ENCODE peak calls at places on chromosomes 2 and 18, in seven cellular contexts. One of them, this sample, is unnamed.

GRCh38 chr2:18345848-18346247 is 214.6 kb downstream of the RDH14 start:
- DNase-seq in skeletal muscle cell: no peak
- DNase-seq in OCI-LY7: no peak
- DNase-seq in H7: no peak
- DNase-seq in GM06990: no peak
- DNase-seq in AG04450: peak; percentile 34
- DNase-seq in kidney epithelial cell: peak; percentile 55
- DNase-seq in this sample: no peak

GRCh38 chr2:10038716-10039115 is 4.6 kb upstream of the KLF11 start:
- DNase-seq in skeletal muscle cell: no peak
- DNase-seq in OCI-LY7: no peak
- DNase-seq in H7: no peak
- DNase-seq in GM06990: no peak
- DNase-seq in AG04450: no peak
- DNase-seq in kidney epithelial cell: no peak
- DNase-seq in this sample: no peak

GRCh38 chr2:193885419-193885818 is 1690.7 kb upstream of the TMEFF2 start:
- DNase-seq in skeletal muscle cell: no peak
- DNase-seq in OCI-LY7: no peak
- DNase-seq in H7: no peak
- DNase-seq in GM06990: no peak
- DNase-seq in AG04450: no peak
- DNase-seq in kidney epithelial cell: no peak
- DNase-seq in this sample: no peak

GRCh38 chr18:57527479-57528237 is 58.8 kb downstream of the FECH start:
- DNase-seq in skeletal muscle cell: no peak
- DNase-seq in OCI-LY7: no peak
- DNase-seq in H7: no peak
- DNase-seq in GM06990: no peak
- DNase-seq in AG04450: no peak
- DNase-seq in kidney epithelial cell: no peak
- DNase-seq in this sample: peak; percentile 5

GRCh38 chr2:161373939-161374338 is 42.2 kb upstream of the TBR1 start:
- DNase-seq in skeletal muscle cell: no peak
- DNase-seq in OCI-LY7: no peak
- DNase-seq in H7: no peak
- DNase-seq in GM06990: no peak
- DNase-seq in AG04450: no peak
- DNase-seq in kidney epithelial cell: peak; percentile 10
- DNase-seq in this sample: peak; percentile 42

GRCh38 chr2:196983934-196984333 is 57.4 kb upstream of the PGAP1 start:
- DNase-seq in skeletal muscle cell: peak; percentile 81
- DNase-seq in OCI-LY7: no peak
- DNase-seq in H7: no peak
- DNase-seq in GM06990: no peak
- DNase-seq in AG04450: no peak
- DNase-seq in kidney epithelial cell: no peak
- DNase-seq in this sample: no peak

GRCh38 chr2:72159611-72160010 is 11.9 kb upstream of the CYP26B1 start:
- DNase-seq in skeletal muscle cell: no peak
- DNase-seq in OCI-LY7: no peak
- DNase-seq in H7: no peak
- DNase-seq in GM06990: no peak
- DNase-seq in AG04450: no peak
- DNase-seq in kidney epithelial cell: no peak
- DNase-seq in this sample: no peak

GRCh38 chr18:44599409-44599808 is 81.3 kb upstream of the SETBP1 start:
- DNase-seq in skeletal muscle cell: no peak
- DNase-seq in OCI-LY7: no peak
- DNase-seq in H7: no peak
- DNase-seq in GM06990: no peak
- DNase-seq in AG04450: no peak
- DNase-seq in kidney epithelial cell: no peak
- DNase-seq in this sample: no peak

GRCh38 chr2:16102976-16103380 is 162.6 kb downstream of the MYCN start:
- DNase-seq in skeletal muscle cell: no peak
- DNase-seq in OCI-LY7: no peak
- DNase-seq in H7: peak; percentile 73
- DNase-seq in GM06990: no peak
- DNase-seq in AG04450: no peak
- DNase-seq in kidney epithelial cell: no peak
- DNase-seq in this sample: no peak

GRCh38 chr2:234098675-234099195 is 48.2 kb downstream of the SPP2 start:
- DNase-seq in skeletal muscle cell: no peak
- DNase-seq in OCI-LY7: peak; percentile 50
- DNase-seq in H7: no peak
- DNase-seq in GM06990: no peak
- DNase-seq in AG04450: no peak
- DNase-seq in kidney epithelial cell: no peak
- DNase-seq in this sample: no peak

GRCh38 chr2:56009758-56010534 is 86.4 kb upstream of the EFEMP1 start:
- DNase-seq in skeletal muscle cell: no peak
- DNase-seq in OCI-LY7: peak; percentile 35
- DNase-seq in H7: no peak
- DNase-seq in GM06990: no peak
- DNase-seq in AG04450: no peak
- DNase-seq in kidney epithelial cell: no peak
- DNase-seq in this sample: no peak

GRCh38 chr2:68387408-68388350 is 22.6 kb downstream of the PLEK start:
- DNase-seq in skeletal muscle cell: no peak
- DNase-seq in OCI-LY7: peak; percentile 86
- DNase-seq in H7: no peak
- DNase-seq in GM06990: peak; percentile 76
- DNase-seq in AG04450: no peak
- DNase-seq in kidney epithelial cell: no peak
- DNase-seq in this sample: no peak

GRCh38 chr2:54371461-54372065 is 84.6 kb upstream of the SPTBN1 start:
- DNase-seq in skeletal muscle cell: peak; percentile 60
- DNase-seq in OCI-LY7: no peak
- DNase-seq in H7: no peak
- DNase-seq in GM06990: no peak
- DNase-seq in AG04450: no peak
- DNase-seq in kidney epithelial cell: no peak
- DNase-seq in this sample: no peak

GRCh38 chr2:54374965-54375364 is 81.2 kb upstream of the SPTBN1 start:
- DNase-seq in skeletal muscle cell: no peak
- DNase-seq in OCI-LY7: no peak
- DNase-seq in H7: no peak
- DNase-seq in GM06990: no peak
- DNase-seq in AG04450: no peak
- DNase-seq in kidney epithelial cell: no peak
- DNase-seq in this sample: no peak

GRCh38 chr2:54370405-54371104 is 85.6 kb upstream of the SPTBN1 start:
- DNase-seq in skeletal muscle cell: no peak
- DNase-seq in OCI-LY7: no peak
- DNase-seq in H7: no peak
- DNase-seq in GM06990: no peak
- DNase-seq in AG04450: no peak
- DNase-seq in kidney epithelial cell: no peak
- DNase-seq in this sample: no peak

GRCh38 chr2:54373855-54374254 is 82.3 kb upstream of the SPTBN1 start:
- DNase-seq in skeletal muscle cell: no peak
- DNase-seq in OCI-LY7: no peak
- DNase-seq in H7: no peak
- DNase-seq in GM06990: no peak
- DNase-seq in AG04450: no peak
- DNase-seq in kidney epithelial cell: no peak
- DNase-seq in this sample: no peak

DNA sequence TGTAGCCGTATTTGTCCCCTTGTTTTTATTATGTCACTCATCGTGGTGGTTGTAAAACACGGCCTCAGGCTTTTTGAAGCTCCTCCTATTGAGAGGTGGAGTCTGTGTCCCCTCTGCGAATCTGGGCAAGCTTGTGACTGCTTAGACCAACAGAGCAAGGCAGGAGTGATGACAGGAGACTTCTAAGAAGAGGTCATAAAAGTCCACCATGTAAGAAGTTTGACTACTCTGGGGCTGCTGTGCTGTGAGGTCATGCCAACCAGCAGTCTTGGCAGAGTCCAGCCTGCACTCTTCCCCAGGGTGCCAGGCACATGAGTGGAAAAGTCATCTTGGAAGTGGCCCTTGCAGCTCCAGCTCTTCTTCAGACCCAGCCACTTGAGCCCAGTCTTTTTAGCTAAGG is 83.8 kb upstream of the SPTBN1 start:
- DNase-seq in skeletal muscle cell: no peak
- DNase-seq in OCI-LY7: no peak
- DNase-seq in H7: no peak
- DNase-seq in GM06990: no peak
- DNase-seq in AG04450: no peak
- DNase-seq in kidney epithelial cell: no peak
- DNase-seq in this sample: no peak
- H3K4me3 ChIP-seq in skeletal muscle cell: no peak overlapping the region
- H3K4me3 ChIP-seq in OCI-LY7: no peak overlapping the region
- H3K4me3 ChIP-seq in H7: no peak overlapping the region
- H3K4me3 ChIP-seq in GM06990: no peak overlapping the region
- H3K4me3 ChIP-seq in AG04450: no peak overlapping the region
- H3K4me3 ChIP-seq in kidney epithelial cell: no peak overlapping the region
- H3K4me3 ChIP-seq in this sample: no peak overlapping the region

GRCh38 chr18:60421356-60422118 is 49.0 kb upstream of the MC4R start:
- DNase-seq in skeletal muscle cell: no peak
- DNase-seq in OCI-LY7: no peak
- DNase-seq in H7: no peak
- DNase-seq in GM06990: no peak
- DNase-seq in AG04450: no peak
- DNase-seq in kidney epithelial cell: no peak
- DNase-seq in this sample: no peak
- H3K4me3 ChIP-seq in skeletal muscle cell: no peak overlapping the region
- H3K4me3 ChIP-seq in OCI-LY7: no peak overlapping the region
- H3K4me3 ChIP-seq in H7: no peak overlapping the region
- H3K4me3 ChIP-seq in GM06990: no peak overlapping the region
- H3K4me3 ChIP-seq in AG04450: no peak overlapping the region
- H3K4me3 ChIP-seq in kidney epithelial cell: no peak overlapping the region
- H3K4me3 ChIP-seq in this sample: no peak overlapping the region

GRCh38 chr2:223486741-223487140 is 115.4 kb downstream of the SCG2 start:
- DNase-seq in skeletal muscle cell: no peak
- DNase-seq in OCI-LY7: no peak
- DNase-seq in H7: no peak
- DNase-seq in GM06990: no peak
- DNase-seq in AG04450: no peak
- DNase-seq in kidney epithelial cell: no peak
- DNase-seq in this sample: no peak

GRCh38 chr2:223488814-223489213 is 113.3 kb downstream of the SCG2 start:
- DNase-seq in skeletal muscle cell: no peak
- DNase-seq in OCI-LY7: no peak
- DNase-seq in H7: no peak
- DNase-seq in GM06990: no peak
- DNase-seq in AG04450: no peak
- DNase-seq in kidney epithelial cell: no peak
- DNase-seq in this sample: no peak

GRCh38 chr2:223481486-223481885 is 120.7 kb downstream of the SCG2 start:
- DNase-seq in skeletal muscle cell: no peak
- DNase-seq in OCI-LY7: no peak
- DNase-seq in H7: no peak
- DNase-seq in GM06990: no peak
- DNase-seq in AG04450: no peak
- DNase-seq in kidney epithelial cell: no peak
- DNase-seq in this sample: no peak

DNA sequence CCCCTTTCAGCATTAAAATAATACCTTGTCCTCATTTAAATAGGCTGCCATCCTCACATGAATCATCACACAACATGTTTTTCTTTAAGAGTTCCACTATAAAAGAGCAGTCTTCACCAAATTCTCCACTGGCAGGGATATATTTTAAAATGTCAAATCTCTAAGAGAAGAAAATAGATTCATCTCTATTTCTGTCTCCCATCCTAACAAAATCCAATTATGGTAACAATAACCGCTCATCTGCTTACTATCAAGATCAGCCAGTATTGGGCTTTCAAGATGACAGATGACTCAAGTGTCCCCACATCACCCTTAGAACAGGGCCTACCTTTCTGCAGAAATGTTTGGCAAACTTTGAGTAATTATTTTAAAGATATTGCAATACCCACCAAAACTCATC is 114.7 kb downstream of the SCG2 start:
- DNase-seq in skeletal muscle cell: no peak
- DNase-seq in OCI-LY7: no peak
- DNase-seq in H7: no peak
- DNase-seq in GM06990: no peak
- DNase-seq in AG04450: no peak
- DNase-seq in kidney epithelial cell: no peak
- DNase-seq in this sample: no peak
- H3K4me3 ChIP-seq in skeletal muscle cell: no peak overlapping the region
- H3K4me3 ChIP-seq in OCI-LY7: no peak overlapping the region
- H3K4me3 ChIP-seq in H7: no peak overlapping the region
- H3K4me3 ChIP-seq in GM06990: no peak overlapping the region
- H3K4me3 ChIP-seq in AG04450: no peak overlapping the region
- H3K4me3 ChIP-seq in kidney epithelial cell: no peak overlapping the region
- H3K4me3 ChIP-seq in this sample: no peak overlapping the region

GRCh38 chr2:25253153-25253617 is 84.8 kb upstream of the POMC start:
- DNase-seq in skeletal muscle cell: no peak
- DNase-seq in OCI-LY7: no peak
- DNase-seq in H7: peak; percentile 23
- DNase-seq in GM06990: no peak
- DNase-seq in AG04450: no peak
- DNase-seq in kidney epithelial cell: no peak
- DNase-seq in this sample: no peak
- H3K4me3 ChIP-seq in skeletal muscle cell: no peak overlapping the region
- H3K4me3 ChIP-seq in OCI-LY7: no peak overlapping the region
- H3K4me3 ChIP-seq in H7: peak overlapping the region; percentile 55
- H3K4me3 ChIP-seq in GM06990: no peak overlapping the region
- H3K4me3 ChIP-seq in AG04450: no peak overlapping the region
- H3K4me3 ChIP-seq in kidney epithelial cell: no peak overlapping the region
- H3K4me3 ChIP-seq in this sample: no peak overlapping the region

GRCh38 chr2:33131108-33131507 is 184.4 kb downstream of the LTBP1 start:
- DNase-seq in skeletal muscle cell: no peak
- DNase-seq in OCI-LY7: no peak
- DNase-seq in H7: no peak
- DNase-seq in GM06990: no peak
- DNase-seq in AG04450: no peak
- DNase-seq in kidney epithelial cell: no peak
- DNase-seq in this sample: no peak

GRCh38 chr2:33129661-33130447 is 183.1 kb downstream of the LTBP1 start:
- DNase-seq in skeletal muscle cell: no peak
- DNase-seq in OCI-LY7: no peak
- DNase-seq in H7: no peak
- DNase-seq in GM06990: no peak
- DNase-seq in AG04450: no peak
- DNase-seq in kidney epithelial cell: no peak
- DNase-seq in this sample: no peak

GRCh38 chr2:33129261-33129660 is 182.5 kb downstream of the LTBP1 start:
- DNase-seq in skeletal muscle cell: no peak
- DNase-seq in OCI-LY7: no peak
- DNase-seq in H7: no peak
- DNase-seq in GM06990: no peak
- DNase-seq in AG04450: no peak
- DNase-seq in kidney epithelial cell: no peak
- DNase-seq in this sample: no peak

GRCh38 chr2:33131820-33132219 is 185.1 kb downstream of the LTBP1 start:
- DNase-seq in skeletal muscle cell: no peak
- DNase-seq in OCI-LY7: no peak
- DNase-seq in H7: no peak
- DNase-seq in GM06990: no peak
- DNase-seq in AG04450: no peak
- DNase-seq in kidney epithelial cell: no peak
- DNase-seq in this sample: no peak

DNA sequence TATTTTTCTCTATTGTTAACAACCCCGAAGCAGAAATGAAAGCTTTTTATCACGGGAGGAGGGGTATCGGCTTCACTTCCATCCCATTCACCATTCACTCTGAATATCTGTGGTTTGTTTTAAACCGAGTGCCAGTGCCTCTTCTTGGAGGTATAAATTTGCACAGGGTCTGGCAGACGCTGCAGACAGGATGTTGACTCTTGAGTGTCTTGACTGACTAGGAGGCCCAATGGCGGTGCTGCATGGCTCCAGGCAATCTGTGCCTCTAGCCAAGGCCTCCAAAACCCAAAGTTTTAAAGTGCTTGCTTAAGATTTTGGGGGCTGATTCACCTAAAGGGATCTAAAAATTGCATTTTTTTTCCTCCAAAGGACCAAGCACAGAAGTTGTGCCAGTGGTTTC is 183.8 kb downstream of the LTBP1 start:
- DNase-seq in skeletal muscle cell: no peak
- DNase-seq in OCI-LY7: no peak
- DNase-seq in H7: no peak
- DNase-seq in GM06990: no peak
- DNase-seq in AG04450: no peak
- DNase-seq in kidney epithelial cell: no peak
- DNase-seq in this sample: no peak
- H3K4me3 ChIP-seq in skeletal muscle cell: no peak overlapping the region
- H3K4me3 ChIP-seq in OCI-LY7: no peak overlapping the region
- H3K4me3 ChIP-seq in H7: no peak overlapping the region
- H3K4me3 ChIP-seq in GM06990: no peak overlapping the region
- H3K4me3 ChIP-seq in AG04450: no peak overlapping the region
- H3K4me3 ChIP-seq in kidney epithelial cell: no peak overlapping the region
- H3K4me3 ChIP-seq in this sample: no peak overlapping the region

This sample was measured in retinal pigment epithelial cell.